ENCODE peak calls at places on chromosomes 13 and 19, in four cellular contexts. One of them, this sample, is unnamed.
A peak's percentile ranks its signal among the peaks of the same experiment; 100 is the strongest.

GRCh38 chr13:90321281-90321931 is 1026.1 kb upstream of the MIR17HG start:
- DNase-seq in colonic mucosa: no peak
- DNase-seq in cardiac muscle cell: peak; percentile 4
- DNase-seq in upper lobe of right lung: no peak
- DNase-seq in this sample: no peak

GRCh38 chr19:14147797-14148605 is 11.6 kb upstream of the ASF1B start:
- DNase-seq in colonic mucosa: peak; percentile 72
- DNase-seq in upper lobe of right lung: peak; percentile 85
- DNase-seq in cardiac muscle cell: peak; percentile 78
- DNase-seq in this sample: peak; percentile 36

GRCh38 chr19:29841209-29841558 is 29.4 kb downstream of the CCNE1 start:
- DNase-seq in colonic mucosa: no peak
- DNase-seq in cardiac muscle cell: no peak
- DNase-seq in upper lobe of right lung: peak; percentile 40
- DNase-seq in this sample: no peak

GRCh38 chr13:41500501-41500900 is 43.2 kb downstream of the RGCC start:
- DNase-seq in colonic mucosa: no peak
- DNase-seq in cardiac muscle cell: no peak
- DNase-seq in upper lobe of right lung: no peak
- DNase-seq in this sample: peak; percentile 22

GRCh38 chr19:53047379-53047778 is 2.8 kb downstream of the ERVV-2 start:
- DNase-seq in cardiac muscle cell: no peak
- DNase-seq in colonic mucosa: no peak
- DNase-seq in upper lobe of right lung: no peak
- DNase-seq in this sample: no peak

GRCh38 chr13:110716235-110716505 is 2.7 kb downstream of the ING1 start:
- DNase-seq in colonic mucosa: peak; percentile 55
- DNase-seq in cardiac muscle cell: peak; percentile 59
- DNase-seq in upper lobe of right lung: no peak
- DNase-seq in this sample: no peak

GRCh38 chr13:20291037-20291436 is 58.9 kb upstream of the GJB6 start:
- DNase-seq in upper lobe of right lung: no peak
- DNase-seq in colonic mucosa: no peak
- DNase-seq in cardiac muscle cell: no peak
- DNase-seq in this sample: no peak

GRCh38 chr13:97567510-97568243 is 133.7 kb downstream of the RAP2A start:
- DNase-seq in cardiac muscle cell: no peak
- DNase-seq in colonic mucosa: peak; percentile 79
- DNase-seq in upper lobe of right lung: peak; percentile 77
- DNase-seq in this sample: no peak

GRCh38 chr19:44575116-44575700 is 38.2 kb upstream of the IGSF23 start:
- DNase-seq in upper lobe of right lung: no peak
- DNase-seq in colonic mucosa: no peak
- DNase-seq in cardiac muscle cell: no peak
- DNase-seq in this sample: no peak

GRCh38 chr19:33685541-33685940 is 63.8 kb downstream of the CHST8 start:
- DNase-seq in colonic mucosa: no peak
- DNase-seq in upper lobe of right lung: peak; percentile 43
- DNase-seq in cardiac muscle cell: no peak
- DNase-seq in this sample: no peak

GRCh38 chr19:15298847-15299567 is 33.3 kb downstream of the BRD4 start:
- DNase-seq in upper lobe of right lung: peak; percentile 58
- DNase-seq in colonic mucosa: no peak
- DNase-seq in cardiac muscle cell: no peak
- DNase-seq in this sample: no peak

GRCh38 chr19:28864024-28864503 is 348.9 kb downstream of the UQCRFS1 start:
- DNase-seq in cardiac muscle cell: no peak
- DNase-seq in upper lobe of right lung: no peak
- DNase-seq in colonic mucosa: no peak
- DNase-seq in this sample: no peak

GRCh38 chr13:45231722-45232121 is 30.9 kb upstream of the KCTD4 start:
- DNase-seq in cardiac muscle cell: no peak
- DNase-seq in upper lobe of right lung: no peak
- DNase-seq in colonic mucosa: no peak
- DNase-seq in this sample: no peak

GRCh38 chr13:105168295-105168694 is 1367.2 kb downstream of the EFNB2 start:
- DNase-seq in colonic mucosa: no peak
- DNase-seq in cardiac muscle cell: no peak
- DNase-seq in upper lobe of right lung: no peak
- DNase-seq in this sample: no peak

GRCh38 chr19:33189453-33189852 is 4.7 kb upstream of the LRP3 start:
- DNase-seq in upper lobe of right lung: no peak
- DNase-seq in colonic mucosa: no peak
- DNase-seq in cardiac muscle cell: no peak
- DNase-seq in this sample: no peak

GRCh38 chr13:94335786-94336357 is 143.6 kb downstream of the DCT start:
- DNase-seq in upper lobe of right lung: no peak
- DNase-seq in cardiac muscle cell: no peak
- DNase-seq in colonic mucosa: no peak
- DNase-seq in this sample: no peak

GRCh38 chr13:32988588-32989256 is 27.5 kb upstream of the KL start:
- DNase-seq in upper lobe of right lung: no peak
- DNase-seq in cardiac muscle cell: no peak
- DNase-seq in colonic mucosa: no peak
- DNase-seq in this sample: no peak

GRCh38 chr19:3034845-3035541 is 5.9 kb upstream of the TLE2 start:
- DNase-seq in cardiac muscle cell: peak; percentile 37
- DNase-seq in upper lobe of right lung: no peak
- DNase-seq in colonic mucosa: no peak
- DNase-seq in this sample: no peak

GRCh38 chr19:44180968-44181367 is 16.1 kb downstream of the ZNF226 start:
- DNase-seq in colonic mucosa: no peak
- DNase-seq in cardiac muscle cell: no peak
- DNase-seq in upper lobe of right lung: no peak
- DNase-seq in this sample: no peak

GRCh38 chr19:2661615-2662014 is 40.9 kb downstream of the GNG7 start:
- DNase-seq in colonic mucosa: no peak
- DNase-seq in upper lobe of right lung: no peak
- DNase-seq in cardiac muscle cell: no peak
- DNase-seq in this sample: no peak

GRCh38 chr19:40424637-40425449 is 949 bp downstream of the SERTAD1 start:
- DNase-seq in cardiac muscle cell: peak; percentile 51
- DNase-seq in colonic mucosa: peak; percentile 75
- DNase-seq in upper lobe of right lung: no peak
- DNase-seq in this sample: no peak

GRCh38 chr13:94548382-94549240 is 47.3 kb downstream of the TGDS start:
- DNase-seq in cardiac muscle cell: peak; percentile 61
- DNase-seq in upper lobe of right lung: peak; percentile 80
- DNase-seq in colonic mucosa: peak; percentile 62
- DNase-seq in this sample: no peak

GRCh38 chr13:48853381-48854102 is 122.2 kb upstream of the FNDC3A start:
- DNase-seq in cardiac muscle cell: no peak
- DNase-seq in colonic mucosa: no peak
- DNase-seq in upper lobe of right lung: no peak
- DNase-seq in this sample: no peak

GRCh38 chr19:35995655-35995993 is 636 bp downstream of the SDHAF1 start:
- DNase-seq in cardiac muscle cell: peak; percentile 65
- DNase-seq in colonic mucosa: peak; percentile 56
- DNase-seq in upper lobe of right lung: peak; percentile 75
- DNase-seq in this sample: no peak

GRCh38 chr19:1931445-1931844 is 9.5 kb upstream of the CSNK1G2 start:
- DNase-seq in upper lobe of right lung: no peak
- DNase-seq in cardiac muscle cell: no peak
- DNase-seq in colonic mucosa: no peak
- DNase-seq in this sample: no peak

GRCh38 chr19:51422053-51422448 is 4.6 kb upstream of the SIGLEC10 start:
- DNase-seq in colonic mucosa: peak; percentile 92
- DNase-seq in cardiac muscle cell: peak; percentile 94
- DNase-seq in upper lobe of right lung: peak; percentile 94
- DNase-seq in this sample: peak; percentile 75

GRCh38 chr19:30719991-30720329 is 347.8 kb downstream of the ZNF536 start:
- DNase-seq in cardiac muscle cell: no peak
- DNase-seq in upper lobe of right lung: no peak
- DNase-seq in colonic mucosa: no peak
- DNase-seq in this sample: no peak

GRCh38 chr13:75308222-75308621 is 173.7 kb downstream of the TBC1D4 start:
- DNase-seq in colonic mucosa: no peak
- DNase-seq in cardiac muscle cell: no peak
- DNase-seq in upper lobe of right lung: no peak
- DNase-seq in this sample: no peak

GRCh38 chr13:24911135-24911524 is 147.2 kb downstream of the RNF17 start:
- DNase-seq in upper lobe of right lung: no peak
- DNase-seq in colonic mucosa: no peak
- DNase-seq in cardiac muscle cell: no peak
- DNase-seq in this sample: no peak

GRCh38 chr19:10289836-10290438 is at the start of gene ICAM5:
- DNase-seq in upper lobe of right lung: no peak
- DNase-seq in cardiac muscle cell: peak; percentile 61
- DNase-seq in colonic mucosa: no peak
- DNase-seq in this sample: no peak
- H3K27ac ChIP-seq in upper lobe of right lung: peak within 1 kb of the TSS; percentile 42
- H3K27ac ChIP-seq in cardiac muscle cell: no peak within 1 kb of the TSS
- H3K27ac ChIP-seq in colonic mucosa: no peak within 1 kb of the TSS
- H3K27ac ChIP-seq in this sample: no peak within 1 kb of the TSS

GRCh38 chr13:50125556-50126377 is 110.5 kb downstream of the KCNRG start:
- DNase-seq in upper lobe of right lung: peak; percentile 99
- DNase-seq in colonic mucosa: peak; percentile 97
- DNase-seq in cardiac muscle cell: peak; percentile 84
- DNase-seq in this sample: peak; percentile 85

GRCh38 chr13:50126378-50127016 is 111.3 kb downstream of the KCNRG start:
- DNase-seq in cardiac muscle cell: peak; percentile 36
- DNase-seq in upper lobe of right lung: no peak
- DNase-seq in colonic mucosa: peak; percentile 46
- DNase-seq in this sample: peak; percentile 61

GRCh38 chr13:50127726-50128291 is 112.6 kb downstream of the KCNRG start:
- DNase-seq in colonic mucosa: peak; percentile 25
- DNase-seq in upper lobe of right lung: no peak
- DNase-seq in cardiac muscle cell: peak; percentile 49
- DNase-seq in this sample: no peak

GRCh38 chr13:50128406-50129048 is 113.3 kb downstream of the KCNRG start:
- DNase-seq in upper lobe of right lung: no peak
- DNase-seq in colonic mucosa: no peak
- DNase-seq in cardiac muscle cell: no peak
- DNase-seq in this sample: peak; percentile 45

GRCh38 chr13:50127017-50127725 is 111.9 kb downstream of the KCNRG start:
- DNase-seq in upper lobe of right lung: peak; percentile 85
- DNase-seq in colonic mucosa: peak; percentile 52
- DNase-seq in cardiac muscle cell: peak; percentile 55
- DNase-seq in this sample: peak; percentile 63
- H3K4me3 ChIP-seq in upper lobe of right lung: peak overlapping the region; percentile 71
- H3K4me3 ChIP-seq in colonic mucosa: peak overlapping the region; percentile 67
- H3K4me3 ChIP-seq in cardiac muscle cell: peak overlapping the region; percentile 68
- H3K4me3 ChIP-seq in this sample: peak overlapping the region; percentile 92

DNA sequence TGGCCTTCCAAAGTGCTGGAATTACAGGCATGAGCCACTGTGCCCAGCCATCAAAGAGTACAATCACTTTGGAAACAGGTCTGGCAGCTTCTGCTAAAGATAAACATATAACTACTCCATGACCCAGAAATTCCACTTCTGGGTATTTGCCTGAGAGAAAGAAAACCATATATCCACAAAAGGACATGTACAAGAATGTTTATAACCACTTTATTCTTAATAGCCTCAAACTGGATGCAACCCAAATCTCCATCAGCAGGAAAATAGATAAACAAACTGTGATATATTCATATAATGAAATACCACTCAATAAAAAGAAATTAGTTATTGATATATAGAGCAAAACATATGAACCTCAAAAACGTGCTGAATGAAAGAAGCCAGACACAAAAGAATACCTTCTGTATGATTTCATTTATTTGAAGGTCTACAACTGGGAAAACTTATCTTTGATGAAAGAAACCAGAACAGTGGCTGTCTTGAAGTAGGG is 40.5 kb downstream of the TEX26 start:
- DNase-seq in upper lobe of right lung: no peak
- DNase-seq in cardiac muscle cell: no peak
- DNase-seq in colonic mucosa: no peak
- DNase-seq in this sample: no peak
- H3K27me3 ChIP-seq in upper lobe of right lung: no peaks in the 10 kb centered on the region
- H3K27me3 ChIP-seq in cardiac muscle cell: no peaks in the 10 kb centered on the region
- H3K27me3 ChIP-seq in colonic mucosa: no peaks in the 10 kb centered on the region
- H3K27me3 ChIP-seq in this sample: no peaks in the 10 kb centered on the region

GRCh38 chr13:62305758-62306157 is 890.1 kb upstream of the PCDH20 start:
- DNase-seq in upper lobe of right lung: no peak
- DNase-seq in colonic mucosa: no peak
- DNase-seq in cardiac muscle cell: no peak
- DNase-seq in this sample: no peak
- H3K27ac ChIP-seq in upper lobe of right lung: no peak overlapping the region
- H3K27ac ChIP-seq in colonic mucosa: no peak overlapping the region
- H3K27ac ChIP-seq in cardiac muscle cell: no peak overlapping the region
- H3K27ac ChIP-seq in this sample: no peak overlapping the region

GRCh38 chr19:5213667-5214066 is 126.9 kb downstream of the PTPRS start:
- DNase-seq in upper lobe of right lung: no peak
- DNase-seq in cardiac muscle cell: no peak
- DNase-seq in colonic mucosa: no peak
- DNase-seq in this sample: no peak

GRCh38 chr19:5214902-5215301 is 125.7 kb downstream of the PTPRS start:
- DNase-seq in upper lobe of right lung: no peak
- DNase-seq in colonic mucosa: no peak
- DNase-seq in cardiac muscle cell: no peak
- DNase-seq in this sample: no peak

GRCh38 chr19:5215431-5215830 is 125.2 kb downstream of the PTPRS start:
- DNase-seq in cardiac muscle cell: no peak
- DNase-seq in upper lobe of right lung: no peak
- DNase-seq in colonic mucosa: no peak
- DNase-seq in this sample: no peak

GRCh38 chr19:5216141-5216847 is 124.3 kb downstream of the PTPRS start:
- DNase-seq in colonic mucosa: no peak
- DNase-seq in upper lobe of right lung: no peak
- DNase-seq in cardiac muscle cell: no peak
- DNase-seq in this sample: no peak

GRCh38 chr19:5214371-5214770 is 126.2 kb downstream of the PTPRS start:
- DNase-seq in cardiac muscle cell: no peak
- DNase-seq in colonic mucosa: no peak
- DNase-seq in upper lobe of right lung: no peak
- DNase-seq in this sample: no peak
- H3K4me3 ChIP-seq in cardiac muscle cell: no peak overlapping the region
- H3K4me3 ChIP-seq in colonic mucosa: no peak overlapping the region
- H3K4me3 ChIP-seq in upper lobe of right lung: no peak overlapping the region
- H3K4me3 ChIP-seq in this sample: no peak overlapping the region

GRCh38 chr13:91346848-91347211 is 657 bp upstream of the MIR17HG start:
- DNase-seq in cardiac muscle cell: peak; percentile 45
- DNase-seq in colonic mucosa: peak; percentile 42
- DNase-seq in upper lobe of right lung: no peak
- DNase-seq in this sample: peak; percentile 47
- H3K27me3 ChIP-seq in cardiac muscle cell: no peaks in the 10 kb centered on the region
- H3K27me3 ChIP-seq in colonic mucosa: no peaks in the 10 kb centered on the region
- H3K27me3 ChIP-seq in upper lobe of right lung: peaks cover 5% of the 10 kb centered on the region
- H3K27me3 ChIP-seq in this sample: no peaks in the 10 kb centered on the region

GRCh38 chr19:55625004-55625326 is 599 bp upstream of the ZNF784 start:
- DNase-seq in upper lobe of right lung: no peak
- DNase-seq in cardiac muscle cell: no peak
- DNase-seq in colonic mucosa: no peak
- DNase-seq in this sample: no peak
- H3K27ac ChIP-seq in upper lobe of right lung: peak overlapping the region; percentile 83
- H3K27ac ChIP-seq in cardiac muscle cell: peak overlapping the region; percentile 99
- H3K27ac ChIP-seq in colonic mucosa: peak overlapping the region; percentile 83
- H3K27ac ChIP-seq in this sample: peak overlapping the region; percentile 88